ENCODE peak calls at places on chromosomes 2 and 18, in six cellular contexts. R is substantia nigra, B is NCI-H1092, D is ecto neural progenitor cell, E is lower lobe of right lung, O is amygdala. P is an unnamed sample.

GRCh38 chr2:8677646-8678592 is 3.9 kb upstream of the ID2 start:
- DNase-seq in E (peak), B (peak), D (peak), R (peak), O (peak), P (peak)

GRCh38 chr18:57561728-57562423 is 24.6 kb downstream of the FECH start:
- DNase-seq in R (no peak), D (peak), O (peak), B (peak), E (no peak), P (peak)

GRCh38 chr2:101931402-101931801 is 60.4 kb upstream of the IL1R2 start:
- DNase-seq in R (no peak), D (no peak), O (no peak), B (no peak), E (no peak), P (no peak)

GRCh38 chr2:140761807-140762206 is 1369.0 kb downstream of the LRP1B start:
- DNase-seq in D (no peak), R (no peak), E (no peak), B (no peak), O (no peak), P (no peak)

GRCh38 chr2:167843203-167843602 is 404.2 kb downstream of the STK39 start:
- DNase-seq in B (no peak), D (no peak), R (no peak), E (no peak), O (no peak), P (no peak)

GRCh38 chr2:16392647-16393482 is 272.8 kb downstream of the CYRIA start:
- DNase-seq in D (no peak), O (peak), B (no peak), R (no peak), E (no peak), P (no peak)

GRCh38 chr18:75129717-75130477 is 79.0 kb downstream of the PTGR3 start:
- DNase-seq in B (no peak), O (no peak), D (peak), R (no peak), E (no peak), P (no peak)

GRCh38 chr18:36392163-36392887 is 94.8 kb downstream of the FHOD3 start:
- DNase-seq in E (no peak), B (no peak), D (no peak), R (no peak), O (no peak), P (no peak)

GRCh38 chr2:3202926-3203325 is 174.7 kb downstream of the EIPR1 start:
- DNase-seq in B (no peak), R (no peak), O (no peak), E (no peak), D (no peak), P (no peak)

GRCh38 chr2:61368687-61369665 is 101.9 kb downstream of the USP34 start:
- DNase-seq in D (no peak), B (no peak), R (no peak), O (no peak), E (no peak), P (no peak)